ENCODE peak calls at places on chromosomes 6 and 20, in six cellular contexts. G, A, N, D, R and J are unnamed samples.

GRCh38 chr6:7004581-7005297 is 103.0 kb upstream of the RREB1 start:
- DNase-seq in G (no peak), A (no peak), N (no peak), D (no peak), R (no peak), J (no peak)

GRCh38 chr6:157235600-157236039 is 87.7 kb downstream of the TMEM242 start:
- DNase-seq in G (peak; percentile 50), A (peak; percentile 95), N (peak; percentile 74), D (no peak), R (peak; percentile 67), J (peak; percentile 42)

GRCh38 chr20:9353916-9354276 is 160.5 kb upstream of the LAMP5 start:
- DNase-seq in G (no peak), A (no peak), N (no peak), D (no peak), R (no peak), J (no peak)

GRCh38 chr6:29748391-29749352 is 25.4 kb downstream of the HLA-F start:
- DNase-seq in G (peak; percentile 95), A (peak; percentile 99), N (peak; percentile 96), D (peak; percentile 69), R (peak; percentile 99), J (peak; percentile 90)

GRCh38 chr6:136921521-136921935 is 573 bp upstream of the SLC35D3 start:
- DNase-seq in G (no peak), A (peak; percentile 76), N (peak; percentile 52), D (no peak), R (no peak), J (no peak)

GRCh38 chr6:140537211-140537610 is 1162.8 kb upstream of the CITED2 start:
- DNase-seq in G (no peak), A (no peak), N (no peak), D (no peak), R (no peak), J (no peak)

GRCh38 chr20:59805266-59805665 is 128.2 kb downstream of the SYCP2 start:
- DNase-seq in G (peak; percentile 2), A (peak; percentile 13), N (peak; percentile 27), D (no peak), R (peak; percentile 6), J (no peak)

GRCh38 chr20:3727333-3728035 is 5.0 kb upstream of the HSPA12B start:
- DNase-seq in G (peak; percentile 57), A (peak; percentile 15), N (no peak), D (no peak), R (no peak), J (no peak)

GRCh38 chr20:37920679-37921322 is 17.9 kb downstream of the VSTM2L start:
- DNase-seq in G (no peak), A (no peak), N (no peak), D (no peak), R (no peak), J (no peak)

GRCh38 chr6:110296151-110297028 is 61.8 kb downstream of the METTL24 start:
- DNase-seq in G (no peak), A (no peak), N (no peak), D (no peak), R (no peak), J (no peak)

GRCh38 chr20:44993343-44993742 is 27.0 kb downstream of the STK4 start:
- DNase-seq in G (no peak), A (no peak), N (no peak), D (no peak), R (no peak), J (no peak)

GRCh38 chr20:44997171-44997570 is 30.9 kb downstream of the STK4 start:
- DNase-seq in G (no peak), A (no peak), N (no peak), D (no peak), R (no peak), J (no peak)

DNA sequence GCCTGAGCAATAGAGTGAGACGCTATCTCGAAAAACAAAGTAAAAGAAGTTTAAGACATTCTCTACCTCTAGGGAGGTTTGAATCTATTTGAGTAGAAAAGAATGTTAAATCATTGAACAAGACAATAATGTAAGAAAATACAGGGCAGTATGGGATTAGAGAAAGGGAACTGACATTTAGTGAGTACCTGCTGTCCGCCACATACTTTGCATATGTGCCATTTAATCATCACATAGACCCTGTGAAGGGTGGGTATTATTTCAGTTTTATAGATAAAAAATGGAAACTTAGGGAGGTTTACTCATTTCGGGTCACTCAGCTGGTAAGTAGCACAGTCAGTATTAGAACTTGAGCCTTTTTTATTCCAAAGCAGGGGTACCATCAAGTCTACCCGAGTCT is 31.4 kb downstream of the STK4 start:
- DNase-seq in G (no peak), A (no peak), N (no peak), D (no peak), R (no peak), J (no peak)
- H3K36me3 ChIP-seq in G (peaks cover 13% of the 10 kb centered on the region), A (peaks cover 11% of the 10 kb centered on the region), N (peaks cover 2% of the 10 kb centered on the region), D (peaks cover 24% of the 10 kb centered on the region), R (peaks cover 11% of the 10 kb centered on the region), J (peaks cover 51% of the 10 kb centered on the region)

DNA sequence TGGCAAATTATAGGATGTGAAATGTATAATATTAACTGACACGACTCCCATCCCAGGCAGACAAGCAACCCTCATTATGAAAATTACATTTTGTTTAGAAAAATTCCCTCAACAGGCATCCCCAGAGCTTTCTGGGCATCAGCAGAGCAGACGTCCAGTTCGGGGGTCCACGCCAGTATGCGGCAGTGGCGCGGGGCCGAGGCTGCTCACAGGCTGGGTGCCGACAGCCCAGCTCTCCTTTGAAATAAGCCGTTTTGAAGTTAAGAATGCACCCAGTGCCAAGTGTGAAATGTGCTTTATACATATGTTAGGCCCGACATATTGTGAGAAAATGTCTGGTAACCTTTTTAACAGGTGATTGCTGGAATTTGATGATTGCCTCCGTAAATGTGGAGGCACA is 50.4 kb downstream of the RPP40 start:
- DNase-seq in G (no peak), A (no peak), N (no peak), D (no peak), R (no peak), J (no peak)
- H3K36me3 ChIP-seq in G (peaks cover 4% of the 10 kb centered on the region), A (peaks cover 12% of the 10 kb centered on the region), N (no peaks in the 10 kb centered on the region), D (no peaks in the 10 kb centered on the region), R (no peaks in the 10 kb centered on the region), J (no peaks in the 10 kb centered on the region)

DNA sequence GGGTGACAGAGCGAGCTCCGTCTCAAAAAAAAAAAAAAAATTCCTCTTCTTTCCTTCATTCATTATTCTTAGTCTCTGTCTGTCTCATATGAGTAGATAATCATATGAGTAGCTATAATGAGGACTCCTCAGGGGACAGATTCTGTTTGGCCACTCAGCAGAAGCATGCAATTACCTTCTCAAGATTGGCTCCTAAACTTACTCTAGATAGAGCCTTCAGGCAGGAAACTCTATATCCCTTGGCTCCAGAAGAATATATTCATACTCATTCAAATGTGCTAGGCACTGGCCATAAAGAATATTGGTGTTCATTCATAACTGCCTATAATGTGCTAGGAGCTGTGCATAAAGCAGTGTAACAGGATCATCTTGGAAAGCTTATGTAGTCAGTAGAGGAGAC is 2.2 kb upstream of the ACAT2 start:
- DNase-seq in G (no peak), A (no peak), N (no peak), D (no peak), R (no peak), J (no peak)
- H3K36me3 ChIP-seq in G (peaks cover 8% of the 10 kb centered on the region), A (peaks cover 29% of the 10 kb centered on the region), N (no peaks in the 10 kb centered on the region), D (peaks cover 27% of the 10 kb centered on the region), R (no peaks in the 10 kb centered on the region), J (no peaks in the 10 kb centered on the region)

DNA sequence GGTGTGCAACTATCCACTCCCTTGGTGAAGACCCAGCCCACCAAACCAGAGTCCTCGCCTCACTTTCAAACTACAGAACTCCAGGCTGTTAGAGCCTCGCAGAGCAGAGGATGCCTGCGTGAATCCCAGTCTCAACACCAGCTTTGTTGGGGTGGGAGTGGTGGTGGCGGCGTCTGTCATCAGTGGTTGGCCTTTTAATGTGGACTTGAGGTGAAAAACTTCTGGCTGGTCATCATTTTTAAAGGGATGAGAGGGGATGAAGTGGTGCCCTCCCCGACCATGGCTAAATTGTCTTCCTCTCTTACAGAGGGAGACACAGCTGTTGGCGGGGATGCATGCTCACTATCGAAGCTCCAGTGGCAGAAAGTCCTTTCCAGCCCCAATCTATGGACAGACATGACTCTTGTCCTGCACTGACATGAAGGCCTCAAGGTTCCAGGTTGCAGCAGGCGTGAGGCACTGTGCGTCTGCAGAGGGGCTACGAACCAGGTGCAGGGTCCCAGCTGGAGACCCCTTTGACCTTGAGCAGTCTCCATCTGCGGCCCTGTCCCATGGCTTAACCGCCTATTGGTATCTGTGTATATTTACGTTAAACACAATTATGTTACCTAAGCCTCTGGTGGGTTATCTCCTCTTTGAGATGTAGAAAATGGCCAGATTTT is 54.8 kb downstream of the EZR start:
- DNase-seq in G (no peak), A (peak; percentile 54), N (no peak), D (no peak), R (no peak), J (no peak)
- H3K36me3 ChIP-seq in G (peaks cover 29% of the 10 kb centered on the region), A (peaks cover 36% of the 10 kb centered on the region), N (no peaks in the 10 kb centered on the region), D (peaks cover 54% of the 10 kb centered on the region), R (peaks cover 12% of the 10 kb centered on the region), J (no peaks in the 10 kb centered on the region)